ENCODE peak calls at places on chromosome 16, in four cellular contexts. G is IMR-90, X is hepatocyte, Y is prostate gland. R is an unnamed sample.

GRCh38 chr16:74052006-74052405 is 244.6 kb upstream of the PSMD7 start:
- DNase-seq in G (no peak), X (no peak), Y (no peak), R (no peak)

GRCh38 chr16:23229714-23230113 is 47.2 kb downstream of the SCNN1G start:
- DNase-seq in G (no peak), X (no peak), Y (no peak), R (no peak)

GRCh38 chr16:61148930-61149329 is 887.3 kb downstream of the CDH8 start:
- DNase-seq in G (no peak), X (no peak), Y (no peak), R (no peak)

GRCh38 chr16:76768316-76768715 is 422.7 kb upstream of the MON1B start:
- DNase-seq in G (no peak), X (no peak), Y (no peak), R (no peak)

GRCh38 chr16:71423016-71423415 is 18.8 kb downstream of the TLE7 start:
- DNase-seq in G (no peak), X (no peak), Y (no peak), R (no peak)

GRCh38 chr16:19555186-19555937 is at the start of gene VPS35L:
- DNase-seq in G (peak; percentile 99), X (peak; percentile 99), Y (peak; percentile 90), R (peak; percentile 99)

GRCh38 chr16:83268164-83268563 is 539.6 kb upstream of the HSBP1 start:
- DNase-seq in G (no peak), X (no peak), Y (no peak), R (no peak)

GRCh38 chr16:12754824-12755543 is 48.7 kb downstream of the CPPED1 start:
- DNase-seq in G (no peak), X (no peak), Y (no peak), R (no peak)

GRCh38 chr16:82056550-82056896 is 21.5 kb downstream of the HSD17B2 start:
- DNase-seq in G (no peak), X (no peak), Y (no peak), R (no peak)

GRCh38 chr16:52547001-52547833 is at the start of gene TOX3:
- DNase-seq in G (no peak), X (peak; percentile 85), Y (no peak), R (peak; percentile 81)

GRCh38 chr16:11743308-11744074 is 834 bp upstream of the TXNDC11 start:
- DNase-seq in G (peak; percentile 49), X (peak; percentile 44), Y (no peak), R (no peak)

GRCh38 chr16:67207116-67207856 is 8.4 kb downstream of the ELMO3 start:
- DNase-seq in G (no peak), X (no peak), Y (no peak), R (no peak)

GRCh38 chr16:67207857-67208524 is 9.1 kb downstream of the ELMO3 start:
- DNase-seq in G (peak; percentile 44), X (no peak), Y (no peak), R (no peak)

GRCh38 chr16:67209565-67209964 is 10.6 kb downstream of the ELMO3 start:
- DNase-seq in G (no peak), X (no peak), Y (no peak), R (no peak)

GRCh38 chr16:67206838-67207115 is 7.8 kb downstream of the ELMO3 start:
- DNase-seq in G (no peak), X (no peak), Y (no peak), R (no peak)

GRCh38 chr16:67208525-67208896 is 9.6 kb downstream of the ELMO3 start:
- DNase-seq in G (no peak), X (no peak), Y (no peak), R (no peak)
- H3K27ac ChIP-seq in G (no peak overlapping the region), X (no peak overlapping the region), Y (no peak overlapping the region), R (no peak overlapping the region)

GRCh38 chr16:68073902-68074760 is 11.0 kb upstream of the NFATC3 start:
- DNase-seq in G (no peak), X (no peak), Y (no peak), R (no peak)
- H3K27ac ChIP-seq in G (no peak overlapping the region), X (no peak overlapping the region), Y (no peak overlapping the region), R (no peak overlapping the region)

DNA sequence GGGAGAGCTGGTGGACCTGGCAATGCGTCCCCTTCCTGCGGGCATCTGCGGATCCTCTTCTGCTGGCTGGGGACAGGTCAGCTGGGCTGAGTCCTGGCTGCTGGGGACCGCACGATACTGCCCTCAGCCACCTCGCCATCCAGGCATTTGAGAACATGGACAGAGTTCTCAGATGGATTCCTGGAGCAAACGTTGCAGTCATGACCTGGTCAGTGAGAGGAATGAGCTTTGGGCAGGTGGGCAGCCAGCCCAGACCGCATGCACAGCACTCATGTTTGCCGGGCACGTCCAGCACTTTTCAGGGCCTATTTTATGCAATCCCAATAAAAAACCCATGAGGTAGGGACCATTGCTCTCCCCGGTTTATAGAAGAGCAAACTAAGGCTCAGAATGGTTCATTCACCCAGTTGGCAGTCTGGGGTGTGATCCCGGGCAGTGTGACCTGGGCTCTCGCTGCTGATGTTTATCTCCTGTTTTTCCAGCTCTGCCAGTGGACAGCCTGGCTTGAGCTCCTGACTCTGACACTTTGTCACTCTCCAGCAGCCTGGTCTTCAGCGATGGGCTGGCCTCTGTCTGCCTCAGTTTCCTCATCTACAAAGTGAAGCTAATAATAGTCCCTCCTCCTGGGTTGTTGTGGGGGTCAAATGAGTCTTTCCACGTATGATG is 294.7 kb downstream of the IRF8 start:
- DNase-seq in G (no peak), X (no peak), Y (no peak), R (no peak)
- H3K27ac ChIP-seq in G (no peak overlapping the region), X (no peak overlapping the region), Y (no peak overlapping the region), R (no peak overlapping the region)

GRCh38 chr16:24652209-24652712 is 77.2 kb upstream of the TNRC6A start:
- DNase-seq in G (no peak), X (no peak), Y (no peak), R (no peak)

GRCh38 chr16:24643489-24643888 is 86.0 kb upstream of the TNRC6A start:
- DNase-seq in G (no peak), X (no peak), Y (no peak), R (no peak)

GRCh38 chr16:24645739-24646645 is 83.5 kb upstream of the TNRC6A start:
- DNase-seq in G (peak; percentile 100), X (peak; percentile 71), Y (no peak), R (no peak)

GRCh38 chr16:24646646-24646995 is 82.8 kb upstream of the TNRC6A start:
- DNase-seq in G (no peak), X (no peak), Y (no peak), R (no peak)
- H3K27ac ChIP-seq in G (peak overlapping the region; percentile 97), X (peak overlapping the region; percentile 15), Y (no peak overlapping the region), R (no peak overlapping the region)

GRCh38 chr16:30602595-30603277 is 7.5 kb downstream of the ZNF689 start:
- DNase-seq in G (peak; percentile 37), X (no peak), Y (no peak), R (no peak)
- H3K27ac ChIP-seq in G (no peak overlapping the region), X (peak overlapping the region; percentile 42), Y (no peak overlapping the region), R (no peak overlapping the region)

GRCh38 chr16:5252800-5253199 is 155.2 kb upstream of the EEF2KMT start:
- DNase-seq in G (no peak), X (no peak), Y (no peak), R (no peak)

GRCh38 chr16:5257462-5257861 is 159.9 kb upstream of the EEF2KMT start:
- DNase-seq in G (no peak), X (no peak), Y (no peak), R (no peak)
- H3K27ac ChIP-seq in G (no peak overlapping the region), X (no peak overlapping the region), Y (no peak overlapping the region), R (no peak overlapping the region)

GRCh38 chr16:8767176-8767575 is 30.3 kb downstream of the TMEM186 start:
- DNase-seq in G (no peak), X (no peak), Y (no peak), R (no peak)
- H3K27ac ChIP-seq in G (no peak overlapping the region), X (no peak overlapping the region), Y (no peak overlapping the region), R (no peak overlapping the region)